ENCODE peak calls at places on chromosomes 4 and X, in five cellular contexts. K is astrocyte of the spinal cord, Y is choroid plexus epithelial cell, Q is ovary, J is LNCaP clone FGC. A is an unnamed sample.

GRCh38 chrX:102746134-102746584 is 25.6 kb downstream of the GPRASP3 start:
- DNase-seq in J (no peak), Q (peak), K (peak), Y (peak), A (no peak)

GRCh38 chr4:73421708-73422457 is 14.1 kb upstream of the AFP start:
- DNase-seq in Y (no peak), K (no peak), J (no peak), Q (no peak), A (no peak)

GRCh38 chrX:71103110-71103983 is 3.2 kb downstream of the CXorf65 start:
- DNase-seq in J (no peak), K (no peak), Q (peak), Y (no peak), A (peak)

GRCh38 chr4:38601244-38601915 is 62.6 kb upstream of the KLF3 start:
- DNase-seq in J (no peak), Q (no peak), K (peak), Y (peak), A (no peak)

GRCh38 chr4:110201502-110201901 is 3.1 kb upstream of the ELOVL6 start:
- DNase-seq in Y (no peak), K (no peak), J (no peak), Q (no peak), A (no peak)

GRCh38 chr4:159444668-159445067 is 341.8 kb downstream of the RAPGEF2 start:
- DNase-seq in Q (no peak), J (no peak), K (no peak), Y (peak), A (no peak)

GRCh38 chr4:105197777-105198176 is 51.1 kb downstream of the TET2 start:
- DNase-seq in Q (no peak), K (peak), Y (peak), J (no peak), A (no peak)

GRCh38 chr4:35772291-35772690 is 472.0 kb downstream of the ARAP2 start:
- DNase-seq in K (peak), J (no peak), Q (no peak), Y (no peak), A (no peak)

GRCh38 chr4:109149836-109150235 is 152.6 kb downstream of the COL25A1 start:
- DNase-seq in Q (no peak), J (no peak), Y (no peak), K (no peak), A (no peak)

GRCh38 chrX:24097741-24098140 is 43.0 kb downstream of the EIF2S3 start:
- DNase-seq in J (no peak), Y (no peak), Q (no peak), K (no peak), A (no peak)

GRCh38 chrX:153776611-153777045 is 4.2 kb upstream of the SRPK3 start:
- DNase-seq in Q (no peak), J (no peak), Y (no peak), K (no peak), A (no peak)

GRCh38 chr4:67581208-67581857 is 22.8 kb downstream of the STAP1 start:
- DNase-seq in K (no peak), Q (no peak), Y (no peak), J (no peak), A (no peak)

GRCh38 chr4:174377613-174378012 is 93.9 kb downstream of the CEP44 start:
- DNase-seq in K (peak), J (no peak), Q (no peak), Y (peak), A (no peak)

GRCh38 chrX:9644335-9644734 is 121.3 kb downstream of the GPR143 start:
- DNase-seq in Y (no peak), Q (no peak), J (no peak), K (no peak), A (no peak)

GRCh38 chr4:151652841-151653547 is 107.8 kb downstream of the GATB start:
- DNase-seq in Q (no peak), Y (peak), J (no peak), K (peak), A (no peak)

GRCh38 chr4:88457307-88458090 is 580 bp downstream of the HERC5 start:
- DNase-seq in Y (peak), K (peak), J (no peak), Q (peak), A (peak)

DNA sequence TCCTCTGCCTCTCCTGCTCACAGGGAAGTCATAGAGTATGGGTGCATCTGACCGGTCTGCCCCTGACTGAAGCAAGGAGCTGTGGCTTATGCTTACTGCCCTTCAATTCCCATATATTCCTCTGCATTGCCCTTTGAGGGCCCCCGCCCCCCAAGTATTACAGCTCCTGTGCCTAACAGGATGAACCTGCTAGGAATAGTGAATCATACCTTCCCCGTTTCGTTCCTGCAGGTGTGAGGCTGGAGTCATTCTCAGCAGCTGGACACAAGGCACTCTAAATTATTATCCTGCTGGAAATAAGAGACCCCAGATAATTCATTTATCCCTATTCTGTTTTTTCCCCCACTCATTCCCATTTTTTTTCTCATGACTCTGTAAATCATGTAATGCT is 2.4 kb downstream of the KIT start:
- DNase-seq in Y (no peak), J (no peak), K (no peak), Q (no peak), A (no peak)
- H3K4me3 ChIP-seq in Y (no peak), J (no peak), K (no peak), Q (no peak), A (no peak)

DNA sequence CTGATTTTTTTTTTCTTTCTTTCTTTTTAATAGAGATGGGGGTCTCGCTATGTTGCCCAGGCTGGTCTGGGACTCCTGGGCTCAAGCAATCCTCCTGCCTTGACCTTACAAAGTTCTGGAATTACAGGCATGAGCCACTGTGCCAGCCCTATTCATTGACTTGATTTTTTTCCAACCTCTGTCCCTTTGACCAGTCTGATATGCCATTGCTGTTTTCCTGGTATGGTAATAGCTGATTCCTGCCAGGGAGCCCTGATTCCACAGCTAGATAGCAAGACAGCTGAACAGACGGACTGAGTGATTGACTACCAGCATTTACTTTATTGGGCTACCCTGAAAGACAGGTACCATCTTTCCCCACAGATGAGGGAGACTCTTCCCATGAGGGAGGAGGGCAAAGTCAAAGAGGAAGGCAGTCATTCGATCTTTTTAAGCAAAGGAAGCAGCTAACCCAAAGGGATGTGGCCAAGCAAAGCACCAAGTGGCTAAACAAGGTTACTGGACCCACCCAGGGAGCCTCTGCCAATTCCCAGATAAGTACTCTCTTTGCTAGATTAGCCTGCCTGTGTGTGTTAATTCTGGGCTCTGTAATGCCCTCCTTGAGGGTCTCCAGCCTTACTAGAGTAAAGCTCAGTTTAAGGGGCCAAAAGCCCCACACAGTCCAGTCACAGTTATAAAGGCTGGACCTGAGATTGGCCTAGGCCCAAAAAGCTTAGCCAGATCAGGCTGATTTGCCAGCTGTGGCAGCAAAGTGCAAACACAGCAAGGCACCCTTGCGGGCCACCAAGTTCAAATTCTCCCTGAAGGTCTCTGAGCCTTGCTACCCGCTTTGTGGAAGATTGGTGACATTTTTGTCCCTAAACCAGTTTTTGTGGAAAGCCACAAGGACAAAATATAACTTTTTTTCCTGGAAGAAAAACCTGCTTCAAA is 192.4 kb upstream of the GPC4 start:
- DNase-seq in K (no peak), J (no peak), Q (no peak), Y (no peak), A (no peak)
- H3K4me3 ChIP-seq in K (no peak), J (no peak), Q (no peak), Y (no peak), A (no peak)

DNA sequence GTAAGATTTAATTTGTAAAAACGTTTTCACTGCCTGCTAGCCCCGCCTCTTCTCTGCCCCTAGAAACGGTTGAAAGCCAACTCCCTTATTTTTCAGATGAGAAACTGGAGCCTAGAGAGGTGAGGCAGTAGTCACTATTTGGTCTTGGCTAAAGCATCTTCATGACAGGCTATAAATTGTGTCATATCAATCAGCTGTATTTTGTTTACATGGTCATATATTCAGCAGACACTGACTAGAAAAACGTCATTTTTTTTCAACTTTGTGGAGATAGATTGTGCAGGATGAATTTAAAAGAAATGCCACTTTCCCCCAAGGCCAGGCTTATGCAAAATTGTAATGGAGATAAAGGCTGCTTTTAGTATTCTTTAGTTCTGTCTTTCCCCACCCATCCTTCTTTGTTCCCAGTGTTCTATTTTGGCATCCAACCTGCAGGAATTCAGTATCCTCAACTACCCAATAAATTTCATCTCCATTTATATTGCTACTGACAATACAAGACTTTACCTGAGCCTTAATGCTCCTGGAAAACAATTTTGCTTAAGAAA is 319.6 kb downstream of the SH2D1A start:
- DNase-seq in Y (no peak), K (no peak), J (no peak), Q (no peak), A (no peak)
- H3K4me3 ChIP-seq in Y (no peak), K (no peak), J (no peak), Q (no peak), A (no peak)

DNA sequence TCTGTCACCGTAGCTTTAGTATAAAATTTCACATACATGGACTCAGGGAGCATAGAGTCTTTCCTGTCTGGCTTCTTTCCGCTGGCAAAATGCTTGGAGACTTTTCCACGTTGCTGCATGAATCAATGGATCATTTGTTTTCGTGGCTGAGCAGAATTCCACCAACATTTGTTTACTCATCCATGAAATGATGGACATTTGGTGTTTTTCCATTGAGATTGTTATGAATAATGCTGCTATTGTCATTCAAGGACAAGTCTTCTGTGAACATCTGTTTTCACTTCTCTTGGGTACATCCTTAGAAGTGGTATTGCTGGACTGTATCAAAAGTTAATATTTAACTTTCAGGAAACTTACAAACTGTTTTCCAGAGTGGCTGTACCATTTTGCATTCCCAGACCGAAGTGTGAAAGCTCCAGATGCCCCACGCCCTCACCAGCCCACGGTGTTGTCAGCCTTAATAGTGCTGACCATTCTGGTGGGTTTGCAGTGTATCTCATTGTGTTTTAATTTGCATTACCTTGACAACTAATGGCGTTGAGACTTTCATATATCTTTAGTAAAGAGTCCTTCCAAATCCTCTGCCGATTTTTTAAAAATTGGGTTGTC is 5.8 kb upstream of the TMEM271 start:
- DNase-seq in Q (no peak), J (no peak), Y (no peak), K (no peak), A (no peak)
- H3K4me3 ChIP-seq in Q (no peak), J (no peak), Y (no peak), K (no peak), A (no peak)

A was measured in small intestine.